ENCODE peak calls at places on chromosomes 2 and 18, in seven cellular contexts. One of them, this sample, is unnamed.

GRCh38 chr2:173711816-173712215 is 253.4 kb downstream of the SP3 start:
- DNase-seq in RWPE1: no peak
- DNase-seq in DND-41: no peak
- DNase-seq in mammary epithelial cell: no peak
- DNase-seq in CD4-positive, alpha-beta T cell: no peak
- DNase-seq in CD4-positive, alpha-beta memory T cell: no peak
- DNase-seq in caudate nucleus: no peak
- DNase-seq in this sample: no peak

GRCh38 chr2:157596992-157597681 is 31.5 kb downstream of the ACVR1C start:
- DNase-seq in mammary epithelial cell: peak
- DNase-seq in RWPE1: peak
- DNase-seq in CD4-positive, alpha-beta memory T cell: peak
- DNase-seq in CD4-positive, alpha-beta T cell: peak
- DNase-seq in DND-41: no peak
- DNase-seq in caudate nucleus: no peak
- DNase-seq in this sample: peak

GRCh38 chr2:134717706-134718094 is 1.1 kb downstream of the TMEM163 start:
- DNase-seq in mammary epithelial cell: no peak
- DNase-seq in caudate nucleus: no peak
- DNase-seq in CD4-positive, alpha-beta memory T cell: no peak
- DNase-seq in RWPE1: no peak
- DNase-seq in CD4-positive, alpha-beta T cell: no peak
- DNase-seq in DND-41: no peak
- DNase-seq in this sample: no peak

GRCh38 chr2:97761192-97761591 is 47.8 kb downstream of the ZAP70 start:
- DNase-seq in DND-41: no peak
- DNase-seq in RWPE1: no peak
- DNase-seq in caudate nucleus: no peak
- DNase-seq in CD4-positive, alpha-beta memory T cell: peak
- DNase-seq in mammary epithelial cell: no peak
- DNase-seq in CD4-positive, alpha-beta T cell: peak
- DNase-seq in this sample: no peak

GRCh38 chr2:216083464-216084279 is 2.0 kb downstream of the TMEM169 start:
- DNase-seq in CD4-positive, alpha-beta memory T cell: no peak
- DNase-seq in mammary epithelial cell: peak
- DNase-seq in caudate nucleus: no peak
- DNase-seq in RWPE1: no peak
- DNase-seq in CD4-positive, alpha-beta T cell: no peak
- DNase-seq in DND-41: peak
- DNase-seq in this sample: peak

GRCh38 chr2:71157124-71157802 is 26.8 kb downstream of the MPHOSPH10 start:
- DNase-seq in CD4-positive, alpha-beta T cell: peak
- DNase-seq in DND-41: peak
- DNase-seq in caudate nucleus: peak
- DNase-seq in mammary epithelial cell: no peak
- DNase-seq in RWPE1: peak
- DNase-seq in CD4-positive, alpha-beta memory T cell: peak
- DNase-seq in this sample: peak

GRCh38 chr18:46772396-46772795 is 15.5 kb upstream of the ST8SIA5 start:
- DNase-seq in CD4-positive, alpha-beta memory T cell: no peak
- DNase-seq in DND-41: no peak
- DNase-seq in RWPE1: no peak
- DNase-seq in mammary epithelial cell: no peak
- DNase-seq in caudate nucleus: no peak
- DNase-seq in CD4-positive, alpha-beta T cell: no peak
- DNase-seq in this sample: no peak

GRCh38 chr2:39504790-39505335 is 67.8 kb upstream of the MAP4K3 start:
- DNase-seq in RWPE1: peak
- DNase-seq in mammary epithelial cell: no peak
- DNase-seq in CD4-positive, alpha-beta memory T cell: no peak
- DNase-seq in caudate nucleus: no peak
- DNase-seq in DND-41: no peak
- DNase-seq in CD4-positive, alpha-beta T cell: no peak
- DNase-seq in this sample: no peak

GRCh38 chr2:60553496-60553991 is at the start of gene BCL11A:
- DNase-seq in DND-41: peak
- DNase-seq in CD4-positive, alpha-beta memory T cell: no peak
- DNase-seq in CD4-positive, alpha-beta T cell: no peak
- DNase-seq in caudate nucleus: no peak
- DNase-seq in mammary epithelial cell: peak
- DNase-seq in RWPE1: peak
- DNase-seq in this sample: peak

GRCh38 chr2:28577796-28578680 is 82.2 kb downstream of the PLB1 start:
- DNase-seq in mammary epithelial cell: no peak
- DNase-seq in RWPE1: no peak
- DNase-seq in caudate nucleus: no peak
- DNase-seq in CD4-positive, alpha-beta memory T cell: no peak
- DNase-seq in DND-41: no peak
- DNase-seq in CD4-positive, alpha-beta T cell: no peak
- DNase-seq in this sample: no peak

GRCh38 chr18:55141318-55141717 is 182.1 kb upstream of the CCDC68 start:
- DNase-seq in CD4-positive, alpha-beta T cell: no peak
- DNase-seq in RWPE1: no peak
- DNase-seq in caudate nucleus: no peak
- DNase-seq in mammary epithelial cell: peak
- DNase-seq in DND-41: no peak
- DNase-seq in CD4-positive, alpha-beta memory T cell: no peak
- DNase-seq in this sample: peak

GRCh38 chr18:47745227-47745626 is 185.2 kb downstream of the SMAD2 start:
- DNase-seq in CD4-positive, alpha-beta memory T cell: no peak
- DNase-seq in mammary epithelial cell: no peak
- DNase-seq in RWPE1: no peak
- DNase-seq in DND-41: no peak
- DNase-seq in caudate nucleus: no peak
- DNase-seq in CD4-positive, alpha-beta T cell: no peak
- DNase-seq in this sample: no peak

GRCh38 chr2:184906709-184907108 is 308.4 kb downstream of the ZNF804A start:
- DNase-seq in CD4-positive, alpha-beta T cell: no peak
- DNase-seq in CD4-positive, alpha-beta memory T cell: no peak
- DNase-seq in DND-41: no peak
- DNase-seq in mammary epithelial cell: no peak
- DNase-seq in caudate nucleus: no peak
- DNase-seq in RWPE1: no peak
- DNase-seq in this sample: peak

GRCh38 chr2:241063093-241063551 is 39.0 kb downstream of the MTERF4 start:
- DNase-seq in RWPE1: no peak
- DNase-seq in mammary epithelial cell: no peak
- DNase-seq in CD4-positive, alpha-beta memory T cell: no peak
- DNase-seq in DND-41: no peak
- DNase-seq in caudate nucleus: no peak
- DNase-seq in CD4-positive, alpha-beta T cell: no peak
- DNase-seq in this sample: no peak

GRCh38 chr2:11435036-11435435 is 30.9 kb downstream of the E2F6 start:
- DNase-seq in CD4-positive, alpha-beta memory T cell: no peak
- DNase-seq in DND-41: no peak
- DNase-seq in RWPE1: no peak
- DNase-seq in CD4-positive, alpha-beta T cell: no peak
- DNase-seq in mammary epithelial cell: no peak
- DNase-seq in caudate nucleus: peak
- DNase-seq in this sample: no peak

GRCh38 chr2:236501531-236501930 is 68.1 kb upstream of the ACKR3 start:
- DNase-seq in RWPE1: no peak
- DNase-seq in caudate nucleus: no peak
- DNase-seq in CD4-positive, alpha-beta T cell: no peak
- DNase-seq in mammary epithelial cell: no peak
- DNase-seq in CD4-positive, alpha-beta memory T cell: no peak
- DNase-seq in DND-41: no peak
- DNase-seq in this sample: no peak

GRCh38 chr2:166135849-166136258 is 8.0 kb upstream of the SCN1A start:
- DNase-seq in CD4-positive, alpha-beta T cell: no peak
- DNase-seq in CD4-positive, alpha-beta memory T cell: no peak
- DNase-seq in DND-41: no peak
- DNase-seq in caudate nucleus: no peak
- DNase-seq in mammary epithelial cell: no peak
- DNase-seq in RWPE1: no peak
- DNase-seq in this sample: no peak

GRCh38 chr18:56083097-56083865 is 495.3 kb upstream of the TCF4 start:
- DNase-seq in CD4-positive, alpha-beta memory T cell: no peak
- DNase-seq in CD4-positive, alpha-beta T cell: no peak
- DNase-seq in caudate nucleus: no peak
- DNase-seq in mammary epithelial cell: no peak
- DNase-seq in RWPE1: no peak
- DNase-seq in DND-41: no peak
- DNase-seq in this sample: no peak

GRCh38 chr2:42132066-42132965 is 36.8 kb upstream of the EML4 start:
- DNase-seq in DND-41: no peak
- DNase-seq in mammary epithelial cell: peak
- DNase-seq in CD4-positive, alpha-beta T cell: no peak
- DNase-seq in CD4-positive, alpha-beta memory T cell: no peak
- DNase-seq in RWPE1: no peak
- DNase-seq in caudate nucleus: no peak
- DNase-seq in this sample: peak

GRCh38 chr2:63654959-63655358 is 66.2 kb downstream of the MDH1 start:
- DNase-seq in CD4-positive, alpha-beta memory T cell: no peak
- DNase-seq in RWPE1: no peak
- DNase-seq in mammary epithelial cell: peak
- DNase-seq in CD4-positive, alpha-beta T cell: no peak
- DNase-seq in caudate nucleus: no peak
- DNase-seq in DND-41: no peak
- DNase-seq in this sample: no peak

GRCh38 chr18:45617284-45617683 is 2.0 kb downstream of the SLC14A2 start:
- DNase-seq in mammary epithelial cell: peak
- DNase-seq in CD4-positive, alpha-beta T cell: no peak
- DNase-seq in CD4-positive, alpha-beta memory T cell: no peak
- DNase-seq in DND-41: no peak
- DNase-seq in RWPE1: peak
- DNase-seq in caudate nucleus: no peak
- DNase-seq in this sample: peak

GRCh38 chr2:26915316-26915715 is 55.1 kb upstream of the MAPRE3 start:
- DNase-seq in DND-41: no peak
- DNase-seq in CD4-positive, alpha-beta memory T cell: no peak
- DNase-seq in mammary epithelial cell: no peak
- DNase-seq in caudate nucleus: no peak
- DNase-seq in CD4-positive, alpha-beta T cell: no peak
- DNase-seq in RWPE1: no peak
- DNase-seq in this sample: no peak

GRCh38 chr2:9896216-9896615 is 52.9 kb downstream of the TAF1B start:
- DNase-seq in CD4-positive, alpha-beta T cell: no peak
- DNase-seq in RWPE1: no peak
- DNase-seq in CD4-positive, alpha-beta memory T cell: no peak
- DNase-seq in mammary epithelial cell: no peak
- DNase-seq in DND-41: no peak
- DNase-seq in caudate nucleus: no peak
- DNase-seq in this sample: no peak
- H3K27ac ChIP-seq in CD4-positive, alpha-beta T cell: no peak
- H3K27ac ChIP-seq in RWPE1: no peak
- H3K27ac ChIP-seq in CD4-positive, alpha-beta memory T cell: no peak
- H3K27ac ChIP-seq in mammary epithelial cell: peak
- H3K27ac ChIP-seq in DND-41: no peak
- H3K27ac ChIP-seq in caudate nucleus: no peak
- H3K27ac ChIP-seq in this sample: no peak

DNA sequence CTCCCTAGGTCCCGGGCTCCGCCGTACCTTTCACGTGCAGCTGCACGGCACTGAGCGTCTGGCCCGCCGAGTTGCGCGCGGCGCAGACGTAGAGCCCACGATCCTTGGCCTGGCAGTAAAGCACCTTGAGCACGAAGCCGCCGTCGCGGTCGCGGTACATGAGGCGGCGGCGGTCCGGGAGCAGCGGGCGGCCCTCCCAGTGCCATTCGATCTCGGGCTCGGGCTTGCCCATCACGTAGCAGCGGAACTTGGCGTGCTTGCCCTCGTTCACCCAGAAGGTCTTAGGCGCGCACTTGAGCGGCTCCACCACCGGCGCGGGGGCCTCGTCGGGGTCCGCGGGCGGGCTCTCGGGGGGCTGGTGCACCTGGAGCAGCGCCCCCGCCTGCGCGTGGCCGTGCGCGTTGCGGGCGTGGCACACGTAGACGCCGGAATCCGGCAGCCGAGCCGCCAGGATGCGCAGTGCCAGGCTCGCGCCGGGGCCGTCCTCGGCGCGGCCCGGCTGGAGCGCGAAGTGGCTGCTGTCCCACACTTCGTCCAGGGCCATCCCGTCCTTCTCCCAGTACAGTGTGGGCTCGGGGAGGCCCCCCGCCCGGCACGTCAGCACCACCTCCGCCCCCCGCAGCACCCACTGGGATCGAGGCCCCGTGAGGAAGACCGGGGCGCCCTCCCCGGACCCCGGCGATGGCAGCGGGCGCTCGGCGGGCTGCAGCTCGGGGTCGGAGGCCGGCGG is 980 bp downstream of the OBSL1 start:
- DNase-seq in CD4-positive, alpha-beta memory T cell: no peak
- DNase-seq in DND-41: no peak
- DNase-seq in RWPE1: peak
- DNase-seq in CD4-positive, alpha-beta T cell: no peak
- DNase-seq in caudate nucleus: peak
- DNase-seq in mammary epithelial cell: peak
- DNase-seq in this sample: no peak
- H3K27ac ChIP-seq in CD4-positive, alpha-beta memory T cell: no peak
- H3K27ac ChIP-seq in DND-41: no peak
- H3K27ac ChIP-seq in RWPE1: peak
- H3K27ac ChIP-seq in CD4-positive, alpha-beta T cell: no peak
- H3K27ac ChIP-seq in caudate nucleus: peak
- H3K27ac ChIP-seq in mammary epithelial cell: no peak
- H3K27ac ChIP-seq in this sample: no peak

GRCh38 chr2:171483793-171484192 is 38.5 kb upstream of the CYBRD1 start:
- DNase-seq in CD4-positive, alpha-beta T cell: no peak
- DNase-seq in caudate nucleus: no peak
- DNase-seq in CD4-positive, alpha-beta memory T cell: no peak
- DNase-seq in mammary epithelial cell: no peak
- DNase-seq in DND-41: no peak
- DNase-seq in RWPE1: no peak
- DNase-seq in this sample: no peak
- H3K27ac ChIP-seq in CD4-positive, alpha-beta T cell: no peak
- H3K27ac ChIP-seq in caudate nucleus: no peak
- H3K27ac ChIP-seq in CD4-positive, alpha-beta memory T cell: no peak
- H3K27ac ChIP-seq in mammary epithelial cell: no peak
- H3K27ac ChIP-seq in DND-41: no peak
- H3K27ac ChIP-seq in RWPE1: no peak
- H3K27ac ChIP-seq in this sample: no peak

DNA sequence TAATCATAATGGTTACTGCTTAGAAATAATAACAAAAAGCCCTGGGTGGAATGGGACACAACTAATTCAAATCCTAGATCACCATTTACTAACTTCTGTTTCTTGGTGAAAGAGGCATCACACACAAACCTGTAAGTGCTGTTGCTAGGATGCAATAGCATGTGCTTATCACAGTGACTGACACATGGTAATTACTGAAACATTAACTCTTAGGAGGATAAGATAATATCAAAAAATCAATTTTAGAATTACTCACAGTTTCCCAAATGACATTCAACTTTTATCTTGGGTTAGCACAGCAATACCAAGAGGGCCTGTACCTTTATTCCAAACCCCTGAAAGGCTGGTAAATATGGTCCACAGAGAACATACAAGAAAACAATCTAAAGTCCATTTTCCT is 69.1 kb downstream of the MBOAT2 start:
- DNase-seq in CD4-positive, alpha-beta memory T cell: no peak
- DNase-seq in RWPE1: no peak
- DNase-seq in caudate nucleus: no peak
- DNase-seq in CD4-positive, alpha-beta T cell: no peak
- DNase-seq in DND-41: no peak
- DNase-seq in mammary epithelial cell: no peak
- DNase-seq in this sample: no peak
- H3K27ac ChIP-seq in CD4-positive, alpha-beta memory T cell: no peak
- H3K27ac ChIP-seq in RWPE1: no peak
- H3K27ac ChIP-seq in caudate nucleus: no peak
- H3K27ac ChIP-seq in CD4-positive, alpha-beta T cell: no peak
- H3K27ac ChIP-seq in DND-41: no peak
- H3K27ac ChIP-seq in mammary epithelial cell: no peak
- H3K27ac ChIP-seq in this sample: no peak